ENCODE peak calls at places on chromosomes 11 and 22, in four cellular contexts. X is tibial nerve, J is thoracic aorta, Y is H1. I is an unnamed sample.

GRCh38 chr11:11500744-11501487 is 120.9 kb downstream of the GALNT18 start:
- DNase-seq in X (no peak), J (no peak), Y (no peak), I (no peak)

GRCh38 chr11:21774212-21774611 is 418.7 kb upstream of the ANO5 start:
- DNase-seq in X (no peak), J (no peak), Y (no peak), I (no peak)

GRCh38 chr11:130025371-130025770 is 22.7 kb upstream of the PRDM10 start:
- DNase-seq in X (no peak), J (no peak), Y (no peak), I (no peak)

GRCh38 chr11:61955031-61955415 is 4.9 kb downstream of the BEST1 start:
- DNase-seq in X (peak; percentile 80), J (no peak), Y (no peak), I (peak; percentile 96)

GRCh38 chr11:118845369-118845768 is 38.3 kb upstream of the CXCR5 start:
- DNase-seq in X (no peak), J (no peak), Y (no peak), I (peak; percentile 82)

GRCh38 chr11:62444271-62444833 is 25.5 kb downstream of the SCGB1A1 start:
- DNase-seq in X (peak; percentile 61), J (peak; percentile 42), Y (no peak), I (peak; percentile 95)

GRCh38 chr11:75399344-75400109 is at the start of gene RPS3:
- DNase-seq in X (peak; percentile 91), J (peak; percentile 81), Y (peak; percentile 90), I (peak; percentile 96)

GRCh38 chr22:23032681-23033080 is 37.6 kb upstream of the GNAZ start:
- DNase-seq in X (no peak), J (no peak), Y (no peak), I (no peak)

GRCh38 chr11:808427-809286 is 1.1 kb upstream of the RPLP2 start:
- DNase-seq in X (no peak), J (no peak), Y (no peak), I (peak; percentile 94)

GRCh38 chr11:12319734-12320387 is 57.5 kb upstream of the PARVA start:
- DNase-seq in X (no peak), J (no peak), Y (no peak), I (peak; percentile 10)

GRCh38 chr11:75476716-75477613 is 44.0 kb upstream of the KLHL35 start:
- DNase-seq in X (no peak), J (no peak), Y (no peak), I (peak; percentile 71)

GRCh38 chr11:12717851-12718291 is 43.6 kb downstream of the TEAD1 start:
- DNase-seq in X (no peak), J (no peak), Y (peak; percentile 43), I (no peak)

GRCh38 chr22:50504245-50505211 is 3.0 kb downstream of the LMF2 start:
- DNase-seq in X (no peak), J (no peak), Y (no peak), I (peak; percentile 65)

GRCh38 chr22:29265929-29266328 is 1.9 kb downstream of the RHBDD3 start:
- DNase-seq in X (no peak), J (no peak), Y (no peak), I (no peak)

GRCh38 chr11:18540207-18541009 is 13.7 kb upstream of the TSG101 start:
- DNase-seq in X (no peak), J (no peak), Y (no peak), I (no peak)

GRCh38 chr11:115885446-115885978 is 381.3 kb upstream of the CADM1 start:
- DNase-seq in X (no peak), J (no peak), Y (no peak), I (no peak)

GRCh38 chr22:35631597-35631996 is 14.5 kb upstream of the MB start:
- DNase-seq in X (no peak), J (no peak), Y (peak; percentile 85), I (no peak)

GRCh38 chr22:44646668-44647067 is 55.3 kb upstream of the PRR5 start:
- DNase-seq in X (no peak), J (no peak), Y (no peak), I (no peak)

GRCh38 chr11:69817265-69818236 is 1.7 kb downstream of the FGF3 start:
- DNase-seq in X (no peak), J (no peak), Y (peak; percentile 74), I (peak; percentile 91)

GRCh38 chr22:49020314-49020713 is 807.4 kb downstream of the BRD1 start:
- DNase-seq in X (no peak), J (no peak), Y (no peak), I (peak; percentile 58)

GRCh38 chr11:118670063-118670462 is 9.4 kb downstream of the TREH start:
- DNase-seq in X (no peak), J (no peak), Y (no peak), I (no peak)

GRCh38 chr11:109264128-109264527 is 157.9 kb upstream of the C11orf87 start:
- DNase-seq in X (no peak), J (no peak), Y (no peak), I (no peak)

GRCh38 chr11:31437742-31438435 is 68.2 kb downstream of the DNAJC24 start:
- DNase-seq in X (no peak), J (no peak), Y (no peak), I (peak; percentile 45)

GRCh38 chr22:29994027-29994715 is 86.1 kb upstream of the HORMAD2 start:
- DNase-seq in X (no peak), J (no peak), Y (no peak), I (peak; percentile 83)

GRCh38 chr11:1868636-1869291 is 15.9 kb downstream of the LSP1 start:
- DNase-seq in X (no peak), J (no peak), Y (no peak), I (no peak)
- H3K4me1 ChIP-seq in X (peaks cover 41% of the 10 kb centered on the region), J (peaks cover 57% of the 10 kb centered on the region), Y (peaks cover 4% of the 10 kb centered on the region), I (peaks cover 42% of the 10 kb centered on the region)

GRCh38 chr11:65448074-65448417 is 25.4 kb downstream of the NEAT1 start:
- DNase-seq in X (no peak), J (no peak), Y (no peak), I (no peak)
- H3K4me1 ChIP-seq in X (peaks cover 17% of the 10 kb centered on the region), J (peaks cover 4% of the 10 kb centered on the region), Y (no peaks in the 10 kb centered on the region), I (peaks cover 29% of the 10 kb centered on the region)

DNA sequence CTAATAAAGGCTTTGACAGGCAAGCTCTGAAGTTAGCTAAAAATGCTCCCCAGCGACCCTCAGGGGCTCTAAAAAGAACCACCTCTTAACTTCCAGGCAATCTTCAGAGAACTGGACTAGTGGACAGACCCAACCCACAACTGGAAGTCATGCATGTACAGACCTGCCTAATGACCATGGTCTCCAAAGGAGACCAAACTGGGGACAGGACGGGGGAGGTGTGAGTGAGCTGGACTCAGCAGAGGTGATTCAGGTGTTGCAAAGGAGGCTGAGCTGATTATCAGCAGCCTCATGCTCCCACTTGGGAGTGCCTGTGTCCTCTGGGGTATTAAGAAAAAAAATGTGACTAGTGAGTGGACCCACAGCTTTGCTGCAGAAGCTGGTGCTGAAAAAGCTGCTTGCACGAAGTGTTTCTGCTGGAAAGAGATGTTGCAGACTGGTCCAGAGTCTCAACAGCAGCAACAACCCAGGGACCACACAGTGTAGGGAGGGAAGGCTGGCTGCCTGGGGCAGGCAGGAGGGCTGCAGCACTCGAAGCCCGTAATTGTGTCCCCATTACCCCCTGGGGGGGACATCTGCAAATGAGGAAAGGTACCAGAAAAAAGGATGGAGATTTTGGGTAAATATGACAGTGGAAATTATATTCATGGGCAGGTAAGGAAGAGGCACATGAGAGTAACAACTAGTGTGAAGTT is 35.3 kb downstream of the PITPNB start:
- DNase-seq in X (no peak), J (no peak), Y (peak; percentile 48), I (no peak)
- H3K4me1 ChIP-seq in X (peaks cover 30% of the 10 kb centered on the region), J (peaks cover 23% of the 10 kb centered on the region), Y (peaks cover 8% of the 10 kb centered on the region), I (peaks cover 19% of the 10 kb centered on the region)

DNA sequence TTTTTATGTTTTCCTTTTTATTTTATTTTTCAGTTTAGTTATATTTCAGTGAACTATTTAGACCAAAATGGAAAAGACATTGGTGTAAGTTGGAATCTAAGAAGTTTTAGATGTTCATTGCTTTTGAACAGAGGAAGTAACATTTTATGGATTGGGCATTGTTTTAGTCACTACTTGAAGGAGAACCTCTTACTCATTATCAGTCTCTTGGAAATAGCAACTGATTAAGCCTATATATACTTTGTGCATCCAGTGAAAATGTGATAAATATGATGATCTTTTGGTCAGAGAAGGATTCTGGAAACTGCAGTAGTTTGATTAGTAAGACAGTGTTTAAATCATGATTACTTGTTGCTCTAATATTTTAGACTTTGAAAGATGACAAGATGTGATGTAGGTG is 14.4 kb downstream of the ARHGEF12 start:
- DNase-seq in X (no peak), J (no peak), Y (no peak), I (no peak)
- H3K4me1 ChIP-seq in X (peaks cover 19% of the 10 kb centered on the region), J (peaks cover 30% of the 10 kb centered on the region), Y (no peaks in the 10 kb centered on the region), I (peaks cover 23% of the 10 kb centered on the region)

GRCh38 chr11:111364503-111364902 is 14.6 kb downstream of the POU2AF1 start:
- DNase-seq in X (no peak), J (no peak), Y (no peak), I (no peak)
- H3K4me1 ChIP-seq in X (no peaks in the 10 kb centered on the region), J (no peaks in the 10 kb centered on the region), Y (no peaks in the 10 kb centered on the region), I (no peaks in the 10 kb centered on the region)

GRCh38 chr11:71284525-71285092 is 32.2 kb upstream of the SHANK2 start:
- DNase-seq in X (no peak), J (no peak), Y (no peak), I (no peak)
- H3K4me1 ChIP-seq in X (no peaks in the 10 kb centered on the region), J (no peaks in the 10 kb centered on the region), Y (peaks cover 3% of the 10 kb centered on the region), I (peaks cover 18% of the 10 kb centered on the region)